ENCODE peak calls at places on chromosomes 7 and 10, in eight cellular contexts. One of them, this sample, is unnamed.

GRCh38 chr7:33733865-33734650 is 171.3 kb upstream of the BMPER start:
- DNase-seq in GM12865: no peak
- DNase-seq in activated CD4-positive, alpha-beta T cell treated with anti-CD3 and anti-CD28 coated beads, Interleukin-2, amount 10 ng/mL, durations not matched to agents 7 days and 5 days: no peak
- DNase-seq in central memory CD4-positive, alpha-beta T cell: no peak
- DNase-seq in fibroblast of the aortic adventitia: no peak
- DNase-seq in kidney glomerular epithelial cell: no peak
- DNase-seq in NCI-H1105: peak; percentile 45
- DNase-seq in brain microvascular endothelial cell: no peak
- DNase-seq in this sample: no peak

GRCh38 chr10:5589963-5590511 is 65.3 kb downstream of the CALML3 start:
- DNase-seq in kidney glomerular epithelial cell: peak; percentile 9
- DNase-seq in central memory CD4-positive, alpha-beta T cell: peak; percentile 16
- DNase-seq in activated CD4-positive, alpha-beta T cell treated with anti-CD3 and anti-CD28 coated beads, Interleukin-2, amount 10 ng/mL, durations not matched to agents 7 days and 5 days: no peak
- DNase-seq in GM12865: peak; percentile 18
- DNase-seq in NCI-H1105: no peak
- DNase-seq in fibroblast of the aortic adventitia: peak; percentile 66
- DNase-seq in brain microvascular endothelial cell: peak; percentile 33
- DNase-seq in this sample: peak; percentile 12

GRCh38 chr7:143519411-143520131 is 41.9 kb downstream of the TAS2R41 start:
- DNase-seq in NCI-H1105: peak; percentile 70
- DNase-seq in kidney glomerular epithelial cell: no peak
- DNase-seq in GM12865: no peak
- DNase-seq in activated CD4-positive, alpha-beta T cell treated with anti-CD3 and anti-CD28 coated beads, Interleukin-2, amount 10 ng/mL, durations not matched to agents 7 days and 5 days: no peak
- DNase-seq in fibroblast of the aortic adventitia: peak; percentile 66
- DNase-seq in central memory CD4-positive, alpha-beta T cell: no peak
- DNase-seq in brain microvascular endothelial cell: peak; percentile 92
- DNase-seq in this sample: no peak

GRCh38 chr10:100519321-100520051 is at the start of gene SEC31B:
- DNase-seq in activated CD4-positive, alpha-beta T cell treated with anti-CD3 and anti-CD28 coated beads, Interleukin-2, amount 10 ng/mL, durations not matched to agents 7 days and 5 days: no peak
- DNase-seq in GM12865: no peak
- DNase-seq in kidney glomerular epithelial cell: no peak
- DNase-seq in brain microvascular endothelial cell: no peak
- DNase-seq in fibroblast of the aortic adventitia: no peak
- DNase-seq in NCI-H1105: no peak
- DNase-seq in central memory CD4-positive, alpha-beta T cell: no peak
- DNase-seq in this sample: no peak

GRCh38 chr10:69124558-69125121 is 662 bp downstream of the VPS26A start:
- DNase-seq in NCI-H1105: no peak
- DNase-seq in brain microvascular endothelial cell: peak; percentile 50
- DNase-seq in central memory CD4-positive, alpha-beta T cell: peak; percentile 41
- DNase-seq in fibroblast of the aortic adventitia: peak; percentile 62
- DNase-seq in activated CD4-positive, alpha-beta T cell treated with anti-CD3 and anti-CD28 coated beads, Interleukin-2, amount 10 ng/mL, durations not matched to agents 7 days and 5 days: peak; percentile 67
- DNase-seq in kidney glomerular epithelial cell: peak; percentile 62
- DNase-seq in GM12865: peak; percentile 71
- DNase-seq in this sample: peak; percentile 76

GRCh38 chr7:69190025-69190424 is 408.2 kb upstream of the AUTS2 start:
- DNase-seq in NCI-H1105: no peak
- DNase-seq in brain microvascular endothelial cell: no peak
- DNase-seq in activated CD4-positive, alpha-beta T cell treated with anti-CD3 and anti-CD28 coated beads, Interleukin-2, amount 10 ng/mL, durations not matched to agents 7 days and 5 days: no peak
- DNase-seq in kidney glomerular epithelial cell: no peak
- DNase-seq in central memory CD4-positive, alpha-beta T cell: no peak
- DNase-seq in fibroblast of the aortic adventitia: no peak
- DNase-seq in GM12865: no peak
- DNase-seq in this sample: no peak

GRCh38 chr7:123260428-123260960 is 60.7 kb upstream of the SLC13A1 start:
- DNase-seq in fibroblast of the aortic adventitia: no peak
- DNase-seq in central memory CD4-positive, alpha-beta T cell: no peak
- DNase-seq in brain microvascular endothelial cell: no peak
- DNase-seq in GM12865: no peak
- DNase-seq in NCI-H1105: peak; percentile 10
- DNase-seq in kidney glomerular epithelial cell: no peak
- DNase-seq in activated CD4-positive, alpha-beta T cell treated with anti-CD3 and anti-CD28 coated beads, Interleukin-2, amount 10 ng/mL, durations not matched to agents 7 days and 5 days: no peak
- DNase-seq in this sample: no peak

GRCh38 chr7:52088008-52088787 is 771.6 kb upstream of the COBL start:
- DNase-seq in NCI-H1105: no peak
- DNase-seq in kidney glomerular epithelial cell: no peak
- DNase-seq in central memory CD4-positive, alpha-beta T cell: no peak
- DNase-seq in brain microvascular endothelial cell: no peak
- DNase-seq in GM12865: no peak
- DNase-seq in fibroblast of the aortic adventitia: no peak
- DNase-seq in activated CD4-positive, alpha-beta T cell treated with anti-CD3 and anti-CD28 coated beads, Interleukin-2, amount 10 ng/mL, durations not matched to agents 7 days and 5 days: no peak
- DNase-seq in this sample: no peak

GRCh38 chr10:68153473-68154210 is 44.4 kb downstream of the MYPN start:
- DNase-seq in GM12865: no peak
- DNase-seq in activated CD4-positive, alpha-beta T cell treated with anti-CD3 and anti-CD28 coated beads, Interleukin-2, amount 10 ng/mL, durations not matched to agents 7 days and 5 days: no peak
- DNase-seq in fibroblast of the aortic adventitia: peak; percentile 97
- DNase-seq in NCI-H1105: peak; percentile 10
- DNase-seq in kidney glomerular epithelial cell: peak; percentile 92
- DNase-seq in brain microvascular endothelial cell: peak; percentile 93
- DNase-seq in central memory CD4-positive, alpha-beta T cell: no peak
- DNase-seq in this sample: peak; percentile 17

GRCh38 chr10:74150151-74151056 is at the start of gene AP3M1:
- DNase-seq in NCI-H1105: peak; percentile 81
- DNase-seq in central memory CD4-positive, alpha-beta T cell: no peak
- DNase-seq in fibroblast of the aortic adventitia: no peak
- DNase-seq in GM12865: peak; percentile 91
- DNase-seq in brain microvascular endothelial cell: no peak
- DNase-seq in activated CD4-positive, alpha-beta T cell treated with anti-CD3 and anti-CD28 coated beads, Interleukin-2, amount 10 ng/mL, durations not matched to agents 7 days and 5 days: peak; percentile 91
- DNase-seq in kidney glomerular epithelial cell: peak; percentile 74
- DNase-seq in this sample: no peak

GRCh38 chr7:3464900-3465622 is 164.0 kb downstream of the SDK1 start:
- DNase-seq in GM12865: no peak
- DNase-seq in central memory CD4-positive, alpha-beta T cell: peak; percentile 17
- DNase-seq in brain microvascular endothelial cell: no peak
- DNase-seq in activated CD4-positive, alpha-beta T cell treated with anti-CD3 and anti-CD28 coated beads, Interleukin-2, amount 10 ng/mL, durations not matched to agents 7 days and 5 days: no peak
- DNase-seq in NCI-H1105: no peak
- DNase-seq in kidney glomerular epithelial cell: no peak
- DNase-seq in fibroblast of the aortic adventitia: no peak
- DNase-seq in this sample: no peak

GRCh38 chr10:124653811-124654651 is 90.1 kb downstream of the FAM53B start:
- DNase-seq in activated CD4-positive, alpha-beta T cell treated with anti-CD3 and anti-CD28 coated beads, Interleukin-2, amount 10 ng/mL, durations not matched to agents 7 days and 5 days: no peak
- DNase-seq in central memory CD4-positive, alpha-beta T cell: no peak
- DNase-seq in NCI-H1105: peak; percentile 53
- DNase-seq in fibroblast of the aortic adventitia: no peak
- DNase-seq in GM12865: no peak
- DNase-seq in brain microvascular endothelial cell: no peak
- DNase-seq in kidney glomerular epithelial cell: no peak
- DNase-seq in this sample: no peak

GRCh38 chr10:29302499-29302898 is 13.6 kb downstream of the LYZL1 start:
- DNase-seq in brain microvascular endothelial cell: no peak
- DNase-seq in activated CD4-positive, alpha-beta T cell treated with anti-CD3 and anti-CD28 coated beads, Interleukin-2, amount 10 ng/mL, durations not matched to agents 7 days and 5 days: no peak
- DNase-seq in fibroblast of the aortic adventitia: no peak
- DNase-seq in GM12865: no peak
- DNase-seq in central memory CD4-positive, alpha-beta T cell: no peak
- DNase-seq in NCI-H1105: no peak
- DNase-seq in kidney glomerular epithelial cell: no peak
- DNase-seq in this sample: no peak

GRCh38 chr10:117168135-117168674 is 29.1 kb upstream of the KCNK18 start:
- DNase-seq in activated CD4-positive, alpha-beta T cell treated with anti-CD3 and anti-CD28 coated beads, Interleukin-2, amount 10 ng/mL, durations not matched to agents 7 days and 5 days: peak; percentile 52
- DNase-seq in kidney glomerular epithelial cell: peak; percentile 51
- DNase-seq in NCI-H1105: peak; percentile 25
- DNase-seq in fibroblast of the aortic adventitia: no peak
- DNase-seq in central memory CD4-positive, alpha-beta T cell: peak; percentile 59
- DNase-seq in brain microvascular endothelial cell: no peak
- DNase-seq in GM12865: peak; percentile 43
- DNase-seq in this sample: peak; percentile 51

GRCh38 chr10:101580486-101581399 is 7.3 kb downstream of the POLL start:
- DNase-seq in central memory CD4-positive, alpha-beta T cell: no peak
- DNase-seq in GM12865: no peak
- DNase-seq in NCI-H1105: no peak
- DNase-seq in brain microvascular endothelial cell: no peak
- DNase-seq in kidney glomerular epithelial cell: no peak
- DNase-seq in activated CD4-positive, alpha-beta T cell treated with anti-CD3 and anti-CD28 coated beads, Interleukin-2, amount 10 ng/mL, durations not matched to agents 7 days and 5 days: no peak
- DNase-seq in fibroblast of the aortic adventitia: no peak
- DNase-seq in this sample: no peak

GRCh38 chr10:125691160-125691981 is 8.4 kb upstream of the TEX36 start:
- DNase-seq in kidney glomerular epithelial cell: peak; percentile 49
- DNase-seq in NCI-H1105: no peak
- DNase-seq in fibroblast of the aortic adventitia: no peak
- DNase-seq in central memory CD4-positive, alpha-beta T cell: no peak
- DNase-seq in activated CD4-positive, alpha-beta T cell treated with anti-CD3 and anti-CD28 coated beads, Interleukin-2, amount 10 ng/mL, durations not matched to agents 7 days and 5 days: no peak
- DNase-seq in GM12865: no peak
- DNase-seq in brain microvascular endothelial cell: no peak
- DNase-seq in this sample: no peak

GRCh38 chr7:16780586-16780985 is 24.2 kb downstream of the AGR2 start:
- DNase-seq in brain microvascular endothelial cell: no peak
- DNase-seq in activated CD4-positive, alpha-beta T cell treated with anti-CD3 and anti-CD28 coated beads, Interleukin-2, amount 10 ng/mL, durations not matched to agents 7 days and 5 days: no peak
- DNase-seq in fibroblast of the aortic adventitia: no peak
- DNase-seq in central memory CD4-positive, alpha-beta T cell: no peak
- DNase-seq in NCI-H1105: no peak
- DNase-seq in GM12865: no peak
- DNase-seq in kidney glomerular epithelial cell: no peak
- DNase-seq in this sample: no peak

GRCh38 chr7:76267835-76268183 is 34.7 kb upstream of the HSPB1 start:
- DNase-seq in NCI-H1105: no peak
- DNase-seq in central memory CD4-positive, alpha-beta T cell: no peak
- DNase-seq in brain microvascular endothelial cell: no peak
- DNase-seq in kidney glomerular epithelial cell: no peak
- DNase-seq in GM12865: no peak
- DNase-seq in activated CD4-positive, alpha-beta T cell treated with anti-CD3 and anti-CD28 coated beads, Interleukin-2, amount 10 ng/mL, durations not matched to agents 7 days and 5 days: no peak
- DNase-seq in fibroblast of the aortic adventitia: no peak
- DNase-seq in this sample: no peak

GRCh38 chr7:41997151-41997550 is 239.9 kb downstream of the GLI3 start:
- DNase-seq in kidney glomerular epithelial cell: no peak
- DNase-seq in GM12865: no peak
- DNase-seq in NCI-H1105: no peak
- DNase-seq in fibroblast of the aortic adventitia: no peak
- DNase-seq in activated CD4-positive, alpha-beta T cell treated with anti-CD3 and anti-CD28 coated beads, Interleukin-2, amount 10 ng/mL, durations not matched to agents 7 days and 5 days: no peak
- DNase-seq in brain microvascular endothelial cell: no peak
- DNase-seq in central memory CD4-positive, alpha-beta T cell: no peak
- DNase-seq in this sample: no peak

GRCh38 chr10:117226813-117227451 is 14.0 kb upstream of the SLC18A2 start:
- DNase-seq in central memory CD4-positive, alpha-beta T cell: no peak
- DNase-seq in kidney glomerular epithelial cell: peak; percentile 12
- DNase-seq in brain microvascular endothelial cell: peak; percentile 14
- DNase-seq in activated CD4-positive, alpha-beta T cell treated with anti-CD3 and anti-CD28 coated beads, Interleukin-2, amount 10 ng/mL, durations not matched to agents 7 days and 5 days: no peak
- DNase-seq in GM12865: peak; percentile 28
- DNase-seq in fibroblast of the aortic adventitia: peak; percentile 16
- DNase-seq in NCI-H1105: no peak
- DNase-seq in this sample: peak; percentile 30

GRCh38 chr10:133249094-133249780 is 11.6 kb downstream of the VENTX start:
- DNase-seq in central memory CD4-positive, alpha-beta T cell: no peak
- DNase-seq in activated CD4-positive, alpha-beta T cell treated with anti-CD3 and anti-CD28 coated beads, Interleukin-2, amount 10 ng/mL, durations not matched to agents 7 days and 5 days: no peak
- DNase-seq in fibroblast of the aortic adventitia: no peak
- DNase-seq in kidney glomerular epithelial cell: no peak
- DNase-seq in GM12865: no peak
- DNase-seq in brain microvascular endothelial cell: no peak
- DNase-seq in NCI-H1105: no peak
- DNase-seq in this sample: no peak

GRCh38 chr7:32518534-32519140 is 23.3 kb downstream of the AVL9 start:
- DNase-seq in NCI-H1105: peak; percentile 2
- DNase-seq in central memory CD4-positive, alpha-beta T cell: no peak
- DNase-seq in brain microvascular endothelial cell: no peak
- DNase-seq in kidney glomerular epithelial cell: peak; percentile 5
- DNase-seq in GM12865: no peak
- DNase-seq in activated CD4-positive, alpha-beta T cell treated with anti-CD3 and anti-CD28 coated beads, Interleukin-2, amount 10 ng/mL, durations not matched to agents 7 days and 5 days: no peak
- DNase-seq in fibroblast of the aortic adventitia: peak; percentile 43
- DNase-seq in this sample: peak; percentile 39

GRCh38 chr10:52287853-52288252 is 26.2 kb upstream of the DKK1 start:
- DNase-seq in brain microvascular endothelial cell: no peak
- DNase-seq in kidney glomerular epithelial cell: no peak
- DNase-seq in GM12865: no peak
- DNase-seq in fibroblast of the aortic adventitia: no peak
- DNase-seq in central memory CD4-positive, alpha-beta T cell: no peak
- DNase-seq in activated CD4-positive, alpha-beta T cell treated with anti-CD3 and anti-CD28 coated beads, Interleukin-2, amount 10 ng/mL, durations not matched to agents 7 days and 5 days: no peak
- DNase-seq in NCI-H1105: no peak
- DNase-seq in this sample: no peak